ENCODE peak calls at places on chromosome 18, in ten cellular contexts. P, C, M, O, A, J, H, I, T and U are unnamed samples.

GRCh38 chr18:79507546-79508480 is 112.1 kb downstream of the NFATC1 start:
- DNase-seq in I (no peak), P (peak; percentile 18), J (no peak), C (no peak), M (peak; percentile 36), H (peak; percentile 60), T (peak; percentile 52), O (no peak), A (peak; percentile 73), U (no peak)

GRCh38 chr18:56565596-56566355 is 72.6 kb downstream of the TXNL1 start:
- DNase-seq in H (no peak), P (no peak), O (no peak), T (no peak), J (no peak), A (no peak), I (peak; percentile 97), C (peak; percentile 26), M (no peak), U (no peak)

GRCh38 chr18:79496237-79496977 is 100.7 kb downstream of the NFATC1 start:
- DNase-seq in A (no peak), I (no peak), O (no peak), J (no peak), T (no peak), P (no peak), H (peak; percentile 62), C (no peak), M (no peak), U (no peak)

GRCh38 chr18:80171190-80171872 is 62.3 kb downstream of the ADNP2 start:
- DNase-seq in O (peak; percentile 32), I (peak; percentile 20), M (peak; percentile 53), A (peak; percentile 44), T (peak; percentile 55), H (no peak), J (peak; percentile 18), C (peak; percentile 76), P (no peak), U (no peak)

GRCh38 chr18:73007195-73007934 is 139.6 kb upstream of the NETO1 start:
- DNase-seq in M (no peak), P (no peak), C (no peak), T (no peak), H (no peak), J (no peak), I (no peak), O (no peak), A (no peak), U (peak; percentile 21)

GRCh38 chr18:57976230-57976773 is 67.7 kb upstream of the NEDD4L start:
- DNase-seq in P (no peak), I (no peak), C (no peak), H (no peak), A (no peak), J (no peak), T (no peak), O (no peak), M (no peak), U (no peak)

GRCh38 chr18:57561728-57562423 is 24.6 kb downstream of the FECH start:
- DNase-seq in M (peak; percentile 57), O (peak; percentile 12), C (peak; percentile 49), H (no peak), P (no peak), A (no peak), J (no peak), I (no peak), T (no peak), U (no peak)

GRCh38 chr18:45910405-45911023 is 56.6 kb downstream of the EPG5 start:
- DNase-seq in C (peak; percentile 62), I (no peak), O (peak; percentile 42), T (peak; percentile 35), J (peak; percentile 35), M (peak; percentile 52), A (no peak), P (no peak), H (no peak), U (no peak)

GRCh38 chr18:63850010-63850409 is 37.5 kb upstream of the SERPINB2 start:
- DNase-seq in M (peak; percentile 77), H (no peak), T (no peak), A (no peak), P (no peak), J (no peak), C (peak; percentile 72), O (no peak), I (no peak), U (no peak)

GRCh38 chr18:10526211-10526949 is 553 bp downstream of the NAPG start:
- DNase-seq in J (no peak), P (peak; percentile 35), A (no peak), H (no peak), M (peak; percentile 72), O (peak; percentile 29), C (peak; percentile 50), T (peak; percentile 73), I (no peak), U (no peak)

GRCh38 chr18:39624934-39625333 is 2059.3 kb upstream of the CELF4 start:
- DNase-seq in C (no peak), O (no peak), J (no peak), T (no peak), M (no peak), H (no peak), P (no peak), A (no peak), I (no peak), U (peak; percentile 13)

GRCh38 chr18:27142891-27143290 is 42.2 kb downstream of the CHST9 start:
- DNase-seq in O (no peak), I (no peak), H (no peak), T (no peak), C (no peak), M (no peak), J (no peak), A (no peak), P (no peak), U (no peak)

GRCh38 chr18:61669320-61669719 is 223.5 kb downstream of the RNF152 start:
- DNase-seq in J (no peak), A (no peak), C (no peak), O (no peak), I (peak; percentile 53), T (no peak), M (no peak), H (no peak), P (no peak), U (no peak)

GRCh38 chr18:70359071-70359470 is 70.2 kb downstream of the SOCS6 start:
- DNase-seq in P (no peak), A (no peak), C (no peak), M (no peak), H (no peak), O (no peak), T (no peak), J (no peak), I (no peak), U (no peak)

GRCh38 chr18:57585421-57585820 is 1.1 kb downstream of the FECH start:
- DNase-seq in M (no peak), T (no peak), O (no peak), C (no peak), H (no peak), J (no peak), P (no peak), A (no peak), I (no peak), U (no peak)

GRCh38 chr18:10926565-10927194 is 222.7 kb downstream of the PIEZO2 start:
- DNase-seq in H (no peak), T (no peak), O (no peak), P (no peak), C (no peak), A (no peak), J (no peak), M (peak; percentile 1), I (no peak), U (no peak)

DNA sequence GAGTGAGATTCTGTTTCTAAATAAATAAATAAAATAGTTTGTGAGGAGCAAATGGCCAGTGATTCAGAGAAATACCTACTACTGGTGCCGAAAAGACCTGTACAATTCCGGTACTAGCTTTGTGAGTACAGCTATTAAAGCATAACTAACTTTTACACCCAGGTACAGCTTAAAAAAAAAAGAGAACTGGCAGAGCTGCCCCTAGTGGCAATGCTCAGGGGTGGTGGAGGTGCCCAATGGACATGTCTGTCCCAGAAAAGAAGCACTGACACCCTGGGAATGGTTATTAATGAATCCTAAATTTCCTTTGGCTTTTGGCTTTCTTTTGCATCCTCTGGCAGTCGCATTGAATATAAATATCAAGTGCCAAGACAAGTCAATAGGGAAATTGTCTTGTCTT is 87.0 kb downstream of the LIPG start:
- DNase-seq in H (no peak), M (no peak), O (no peak), A (no peak), J (no peak), T (no peak), P (no peak), C (no peak), I (no peak), U (no peak)
- TF ChIP-seq CTCF in H (peak; percentile 50), M (peak; percentile 39), O (peak; percentile 25), A (no peak), J (no peak), T (no peak), P (no peak), C (peak; percentile 27), I (peak; percentile 7), U (peak; percentile 40)

GRCh38 chr18:22219568-22220355 is 50.4 kb downstream of the GATA6 start:
- DNase-seq in C (no peak), M (no peak), P (no peak), H (no peak), I (no peak), T (no peak), J (no peak), A (no peak), O (no peak), U (no peak)
- TF ChIP-seq CTCF in C (no peak), M (peak; percentile 2), P (no peak), H (no peak), I (peak; percentile 26), T (no peak), J (no peak), A (no peak), O (no peak), U (peak; percentile 9)

DNA sequence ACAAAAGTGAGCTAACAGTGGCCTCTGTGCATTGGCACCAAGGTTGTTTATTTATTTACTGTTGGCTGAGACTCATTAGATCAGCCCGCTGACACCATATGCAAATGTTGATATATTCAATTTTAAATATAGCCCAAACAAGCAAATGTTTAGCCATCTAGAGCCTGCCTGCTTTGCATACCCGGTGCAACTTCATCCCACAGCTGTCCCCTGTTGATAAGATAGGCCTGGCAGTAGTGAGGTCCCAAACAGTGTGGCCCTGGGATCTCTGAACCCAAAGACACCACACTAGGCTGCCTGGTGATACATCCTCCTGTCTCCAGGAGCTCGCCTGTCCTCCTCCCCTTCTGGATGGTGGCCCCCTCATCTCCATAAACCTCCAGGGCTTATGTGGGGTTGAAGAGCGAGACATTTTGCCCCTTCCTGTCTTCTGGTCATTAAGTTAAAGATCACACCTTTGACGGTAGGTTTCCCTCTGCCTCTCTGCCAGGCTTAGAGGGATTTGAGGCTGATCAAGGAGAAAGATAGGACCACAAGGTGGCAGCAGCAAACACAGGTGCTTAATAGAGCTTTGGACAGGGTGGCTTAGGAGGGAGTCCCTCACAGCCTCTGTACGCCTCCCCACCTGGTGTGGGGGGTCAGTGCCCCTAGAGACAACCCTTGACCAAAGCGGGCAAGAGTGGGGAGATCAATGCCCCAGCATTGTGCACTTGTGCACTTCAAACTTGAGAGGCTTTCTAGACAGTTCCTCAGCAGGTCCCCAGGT is 23.7 kb upstream of the MYO5B start:
- DNase-seq in I (no peak), M (peak; percentile 37), P (no peak), T (peak; percentile 50), C (peak; percentile 79), O (no peak), H (no peak), A (no peak), J (no peak), U (no peak)
- TF ChIP-seq CTCF in I (peak; percentile 51), M (peak; percentile 35), P (no peak), T (peak; percentile 25), C (peak; percentile 84), O (peak; percentile 45), H (peak; percentile 50), A (no peak), J (no peak), U (peak; percentile 56)

GRCh38 chr18:2655153-2655953 is at the start of gene SMCHD1:
- DNase-seq in O (peak; percentile 70), T (peak; percentile 87), C (peak; percentile 87), P (peak; percentile 72), H (peak; percentile 87), I (no peak), M (peak; percentile 87), A (peak; percentile 80), J (peak; percentile 79), U (no peak)
- TF ChIP-seq CTCF in O (no peak), T (no peak), C (no peak), P (no peak), H (no peak), I (no peak), M (no peak), A (no peak), J (no peak), U (no peak)